ENCODE peak calls at places on chromosome 15, in eight cellular contexts. S is endothelial cell, Z is astrocyte of the spinal cord, P is tibial artery, E is GM10248, M is HFF-Myc, F is AG10803, R is ovary. U is an unnamed sample.

GRCh38 chr15:95458736-95459135 is 871.8 kb upstream of the NR2F2 start:
- DNase-seq in E (no peak), R (no peak), P (no peak), Z (no peak), S (no peak), F (no peak), M (no peak), U (no peak)

GRCh38 chr15:40114218-40114617 is 5.5 kb upstream of the BMF start:
- DNase-seq in R (no peak), M (no peak), Z (no peak), F (no peak), S (no peak), P (no peak), E (peak), U (no peak)

GRCh38 chr15:90710436-90710835 is 6.7 kb upstream of the BLM start:
- DNase-seq in P (no peak), M (no peak), Z (no peak), R (no peak), F (no peak), E (no peak), S (no peak), U (no peak)

GRCh38 chr15:68561146-68561545 is 17.6 kb upstream of the CORO2B start:
- DNase-seq in F (no peak), E (no peak), S (no peak), R (no peak), P (no peak), Z (no peak), M (no peak), U (no peak)

GRCh38 chr15:40770147-40770721 is 454 bp downstream of the C15orf62 start:
- DNase-seq in M (no peak), Z (peak), S (no peak), F (no peak), P (no peak), R (no peak), E (peak), U (no peak)

GRCh38 chr15:76056931-76057330 is 2.9 kb upstream of the TMEM266 start:
- DNase-seq in P (no peak), Z (no peak), S (no peak), F (no peak), E (peak), M (no peak), R (no peak), U (no peak)

GRCh38 chr15:88255496-88256171 is 905 bp downstream of the NTRK3 start:
- DNase-seq in M (no peak), S (peak), F (peak), Z (peak), E (no peak), R (peak), P (peak), U (no peak)

GRCh38 chr15:48984811-48985352 is 21.2 kb upstream of the SHC4 start:
- DNase-seq in M (no peak), E (no peak), Z (peak), R (no peak), F (peak), S (no peak), P (no peak), U (peak)

GRCh38 chr15:73571346-73571745 is 61.8 kb downstream of the NPTN start:
- DNase-seq in P (no peak), M (no peak), Z (peak), R (no peak), E (no peak), F (no peak), S (no peak), U (no peak)

GRCh38 chr15:88535607-88536313 is 10.7 kb downstream of the DET1 start:
- DNase-seq in M (no peak), R (no peak), E (no peak), F (no peak), Z (no peak), P (no peak), S (no peak), U (no peak)

GRCh38 chr15:99090938-99091337 is 13.9 kb upstream of the SYNM start:
- DNase-seq in P (no peak), Z (no peak), E (no peak), R (no peak), M (no peak), F (no peak), S (no peak), U (no peak)

GRCh38 chr15:96947830-96948229 is 617.3 kb downstream of the NR2F2 start:
- DNase-seq in P (no peak), R (no peak), S (peak), Z (peak), M (no peak), E (no peak), F (no peak), U (no peak)

GRCh38 chr15:80856400-80856799 is 77.2 kb downstream of the CEMIP start:
- DNase-seq in E (no peak), R (no peak), P (no peak), Z (no peak), F (no peak), S (no peak), M (no peak), U (no peak)

GRCh38 chr15:70530503-70530902 is 232.9 kb downstream of the UACA start:
- DNase-seq in F (no peak), P (no peak), S (no peak), Z (no peak), R (no peak), M (no peak), E (no peak), U (no peak)

GRCh38 chr15:70165811-70166284 is 68.1 kb upstream of the TLE3 start:
- DNase-seq in Z (no peak), S (no peak), F (peak), P (peak), M (no peak), R (no peak), E (no peak), U (no peak)

GRCh38 chr15:45921376-45921775 is 286.5 kb downstream of the SQOR start:
- DNase-seq in E (no peak), M (no peak), F (peak), S (no peak), Z (no peak), P (no peak), R (no peak), U (no peak)

GRCh38 chr15:68209272-68209671 is 4.1 kb upstream of the CALML4 start:
- DNase-seq in R (no peak), S (no peak), E (no peak), P (peak), M (no peak), Z (no peak), F (no peak), U (no peak)

GRCh38 chr15:72948662-72949061 is 103.6 kb upstream of the NEO1 start:
- DNase-seq in E (no peak), F (no peak), P (no peak), Z (no peak), R (no peak), M (no peak), S (no peak), U (no peak)

GRCh38 chr15:75900577-75900976 is 3.1 kb upstream of the FBXO22 start:
- DNase-seq in R (no peak), M (no peak), P (no peak), E (no peak), F (no peak), Z (no peak), S (no peak), U (no peak)

GRCh38 chr15:40873625-40874561 is at the start of gene RHOV:
- DNase-seq in R (peak), P (peak), F (peak), M (no peak), S (peak), Z (peak), E (peak), U (no peak)

GRCh38 chr15:70258369-70259029 is 160.8 kb upstream of the TLE3 start:
- DNase-seq in F (no peak), P (no peak), S (no peak), E (no peak), R (peak), M (no peak), Z (no peak), U (no peak)

GRCh38 chr15:67690936-67691335 is 134.4 kb upstream of the SKOR1 start:
- DNase-seq in E (no peak), R (no peak), F (peak), S (no peak), M (no peak), P (no peak), Z (peak), U (no peak)

GRCh38 chr15:99059010-99059981 is 45.6 kb upstream of the SYNM start:
- DNase-seq in P (peak), F (peak), Z (peak), R (peak), S (peak), M (peak), E (peak), U (peak)

GRCh38 chr15:74779162-74779648 is 2.7 kb upstream of the CSK start:
- DNase-seq in S (no peak), M (no peak), E (no peak), R (no peak), Z (no peak), P (no peak), F (no peak), U (no peak)

GRCh38 chr15:43169888-43170287 is 15.3 kb upstream of the CCNDBP1 start:
- DNase-seq in R (no peak), M (no peak), Z (peak), F (no peak), P (no peak), E (no peak), S (no peak), U (no peak)

GRCh38 chr15:73573572-73573971 is 59.6 kb downstream of the NPTN start:
- DNase-seq in S (no peak), R (no peak), F (peak), Z (peak), E (no peak), P (no peak), M (peak), U (peak)

GRCh38 chr15:57259511-57260143 is 116.7 kb upstream of the CGNL1 start:
- DNase-seq in R (no peak), S (no peak), F (no peak), E (no peak), P (no peak), M (no peak), Z (peak), U (no peak)

GRCh38 chr15:35843453-35843852 is 297.5 kb upstream of the DPH6 start:
- DNase-seq in S (no peak), F (no peak), Z (no peak), R (no peak), P (no peak), M (no peak), E (no peak), U (no peak)

GRCh38 chr15:51739056-51739455 is 1.6 kb upstream of the LYSMD2 start:
- DNase-seq in M (no peak), R (no peak), P (no peak), F (no peak), E (no peak), Z (no peak), S (no peak), U (no peak)

GRCh38 chr15:83613716-83614115 is 40.2 kb upstream of the ADAMTSL3 start:
- DNase-seq in Z (peak), F (peak), S (no peak), M (no peak), E (no peak), R (no peak), P (no peak), U (peak)

DNA sequence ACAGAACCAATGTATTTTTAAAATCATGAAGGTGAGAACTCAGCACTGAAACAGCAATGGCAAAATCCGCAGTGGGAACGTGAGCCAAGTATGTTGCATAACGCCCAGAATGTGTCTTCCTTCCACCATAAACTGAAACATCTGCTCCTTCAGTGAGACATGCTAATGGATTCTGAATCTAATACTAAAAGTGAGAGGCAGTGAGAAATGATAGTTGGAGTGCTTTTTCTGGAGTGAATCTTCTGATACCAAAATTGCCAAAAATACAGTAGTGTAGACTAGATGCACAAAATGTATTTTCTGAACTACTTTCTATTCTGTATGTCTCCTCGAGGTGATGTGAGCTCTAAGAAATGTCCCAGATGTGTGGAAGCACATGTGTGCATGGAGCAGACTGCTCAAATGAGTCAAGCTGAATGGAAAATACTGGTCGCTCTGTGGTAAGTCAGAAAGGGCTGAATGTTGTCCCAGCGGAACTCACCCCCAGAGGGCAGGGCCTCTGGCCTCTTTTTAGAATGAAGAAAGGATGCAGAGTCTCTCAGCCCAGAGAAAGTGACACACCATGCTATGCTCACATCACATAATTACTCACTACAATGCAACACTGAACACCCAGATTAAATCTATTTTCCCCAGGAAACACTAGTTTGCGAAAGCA is 73.0 kb downstream of the ATP10A start:
- DNase-seq in S (no peak), Z (peak), P (peak), F (peak), R (peak), E (no peak), M (peak), U (peak)
- TF ChIP-seq CTCF in S (no peak), Z (no peak), P (peak), F (peak), R (no peak), E (no peak), M (no peak), U (peak)

GRCh38 chr15:60552224-60552623 is 73.3 kb upstream of the ICE2 start:
- DNase-seq in F (no peak), P (no peak), R (no peak), Z (no peak), M (no peak), E (no peak), S (no peak), U (no peak)

GRCh38 chr15:60553163-60553562 is 74.2 kb upstream of the ICE2 start:
- DNase-seq in E (no peak), P (no peak), S (no peak), Z (no peak), M (no peak), F (no peak), R (no peak), U (no peak)

GRCh38 chr15:60551147-60551780 is 72.3 kb upstream of the ICE2 start:
- DNase-seq in P (no peak), E (no peak), R (no peak), Z (no peak), M (no peak), S (no peak), F (no peak), U (no peak)

GRCh38 chr15:60554494-60554893 is 75.6 kb upstream of the ICE2 start:
- DNase-seq in Z (no peak), E (no peak), R (no peak), P (no peak), S (no peak), M (no peak), F (no peak), U (no peak)

GRCh38 chr15:60551781-60552161 is 72.8 kb upstream of the ICE2 start:
- DNase-seq in S (no peak), R (no peak), F (no peak), M (no peak), P (no peak), E (no peak), Z (no peak), U (no peak)
- TF ChIP-seq CTCF in S (no peak), R (no peak), F (no peak), M (no peak), P (no peak), E (peak), Z (no peak), U (no peak)

GRCh38 chr15:32030795-32031194 is 480 bp downstream of the CHRNA7 start:
- DNase-seq in R (no peak), S (no peak), Z (peak), M (no peak), E (peak), P (no peak), F (no peak), U (no peak)

GRCh38 chr15:32033186-32033890 is 3.0 kb downstream of the CHRNA7 start:
- DNase-seq in Z (no peak), P (no peak), R (no peak), M (no peak), S (no peak), F (no peak), E (no peak), U (no peak)

GRCh38 chr15:32029862-32030781 is at the start of gene CHRNA7:
- DNase-seq in Z (peak), E (peak), M (no peak), R (peak), S (peak), F (peak), P (no peak), U (no peak)

GRCh38 chr15:32028921-32029320 is 1.4 kb upstream of the CHRNA7 start:
- DNase-seq in M (no peak), P (no peak), S (peak), Z (no peak), E (no peak), R (no peak), F (no peak), U (no peak)

DNA sequence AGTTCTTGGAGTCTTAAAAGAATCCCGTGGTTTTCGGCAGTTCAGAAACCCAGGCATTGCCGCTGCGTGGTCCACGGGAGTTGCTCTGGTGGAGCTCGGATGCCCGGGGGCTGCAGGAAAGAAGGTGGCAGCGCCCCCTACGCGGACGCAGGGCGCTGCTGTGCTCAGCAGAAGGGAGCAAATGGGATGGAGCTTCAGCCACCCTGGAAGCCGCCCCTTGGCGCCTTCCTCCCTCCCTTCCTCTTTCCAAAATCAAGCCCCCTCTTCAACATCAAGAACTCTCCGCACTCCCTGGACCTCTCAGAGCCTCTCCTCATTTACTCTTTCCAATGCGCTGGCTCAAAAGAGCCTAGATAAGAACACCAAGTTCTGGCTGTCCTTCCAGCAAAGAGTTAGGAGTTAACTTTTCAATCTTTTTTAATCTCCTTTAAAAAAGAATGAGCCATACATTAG is 880 bp upstream of the CHRNA7 start:
- DNase-seq in M (no peak), E (no peak), R (peak), F (no peak), S (peak), P (no peak), Z (peak), U (no peak)
- TF ChIP-seq CTCF in M (peak), E (no peak), R (no peak), F (no peak), S (no peak), P (no peak), Z (peak), U (no peak)

GRCh38 chr15:93913310-93913709 is 318.1 kb upstream of the MCTP2 start:
- DNase-seq in M (no peak), S (no peak), E (no peak), R (no peak), F (no peak), P (no peak), Z (no peak), U (no peak)

GRCh38 chr15:93913871-93914270 is 317.5 kb upstream of the MCTP2 start:
- DNase-seq in F (no peak), M (no peak), R (no peak), P (no peak), Z (no peak), S (no peak), E (no peak), U (no peak)

DNA sequence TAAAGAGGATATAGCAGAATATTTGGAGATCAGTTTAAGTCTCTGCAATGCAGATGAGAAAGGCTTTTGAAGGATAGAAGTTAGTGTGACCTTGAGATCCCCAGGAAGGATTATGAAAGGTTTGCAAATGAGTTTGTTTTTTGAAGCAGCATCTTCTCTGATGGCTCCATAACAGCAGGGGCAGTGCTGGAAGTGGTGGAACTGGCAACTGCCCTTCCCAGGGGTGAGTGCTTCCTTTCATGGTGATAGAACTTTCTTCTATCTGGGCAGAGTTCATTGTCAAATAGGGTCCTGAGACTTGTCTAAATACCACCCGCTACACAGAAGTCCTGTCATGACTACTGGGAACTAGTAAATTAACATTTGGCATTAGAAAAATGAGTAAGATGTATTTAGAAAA is 314.2 kb upstream of the MCTP2 start:
- DNase-seq in E (no peak), F (no peak), Z (no peak), P (no peak), R (no peak), S (no peak), M (no peak), U (no peak)
- TF ChIP-seq CTCF in E (no peak), F (no peak), Z (no peak), P (no peak), R (no peak), S (no peak), M (no peak), U (no peak)

DNA sequence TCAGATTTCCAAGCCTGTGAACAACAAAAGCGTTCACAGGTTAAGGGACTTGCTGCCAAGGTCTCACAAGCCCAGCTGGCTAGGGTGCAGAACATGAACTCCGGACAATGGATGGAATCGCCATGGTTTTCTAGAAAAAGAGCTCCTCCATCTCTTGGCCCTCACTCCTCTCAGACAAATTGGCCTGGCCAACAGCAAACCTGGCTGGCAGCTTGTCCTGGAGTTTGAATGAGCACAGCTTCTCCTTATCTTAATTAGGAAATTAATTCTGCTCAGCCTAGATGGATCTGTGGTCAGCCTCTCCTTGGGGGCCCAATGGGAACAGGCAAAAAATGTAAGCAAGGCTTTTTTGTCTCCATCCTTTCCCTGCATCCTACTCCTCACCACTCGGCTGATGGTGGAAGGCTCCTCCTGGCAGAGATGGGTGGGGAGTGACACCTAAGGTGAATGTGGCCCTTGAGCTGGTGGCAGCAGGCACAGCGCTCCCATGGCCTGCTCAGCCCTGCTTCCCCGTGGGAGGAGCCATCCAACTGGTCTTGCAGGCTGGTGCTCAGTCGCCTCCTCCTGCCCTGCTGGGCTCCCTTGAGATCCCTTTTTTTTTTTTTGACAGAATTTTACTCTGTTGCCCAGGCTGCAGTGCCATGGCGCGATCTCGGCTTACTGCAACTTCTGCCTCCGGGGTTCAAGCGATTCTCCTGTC is 5.8 kb downstream of the KLHL25 start:
- DNase-seq in E (no peak), S (no peak), R (peak), Z (no peak), F (no peak), M (no peak), P (no peak), U (no peak)
- TF ChIP-seq CTCF in E (no peak), S (no peak), R (no peak), Z (no peak), F (no peak), M (no peak), P (no peak), U (no peak)

U was measured in HFFc6.